ENCODE peak calls at places on chromosomes 13 and 19, in seven cellular contexts. F, E, J, U, S, K and P are unnamed samples. For H3K4me1, the result is how much of the 10 kb centered on the place peaks cover.

GRCh38 chr19:12247644-12248222 is 47.0 kb downstream of the ZNF44 start:
- DNase-seq in F (no peak), E (no peak), J (no peak), U (no peak), S (no peak), K (no peak), P (no peak)

GRCh38 chr13:107993239-107993948 is 221.9 kb downstream of the LIG4 start:
- DNase-seq in F (no peak), E (no peak), J (no peak), U (no peak), S (no peak), K (no peak), P (no peak)

GRCh38 chr19:35251456-35251855 is 2.7 kb downstream of the LSR start:
- DNase-seq in F (no peak), E (no peak), J (no peak), U (no peak), S (no peak), K (no peak), P (no peak)

GRCh38 chr13:111183087-111183645 is 68.1 kb downstream of the ARHGEF7 start:
- DNase-seq in F (no peak), E (no peak), J (no peak), U (no peak), S (no peak), K (no peak), P (no peak)

GRCh38 chr13:33134213-33134612 is 118.0 kb downstream of the KL start:
- DNase-seq in F (no peak), E (no peak), J (no peak), U (no peak), S (no peak), K (no peak), P (no peak)

GRCh38 chr13:113446488-113446854 is 6.8 kb downstream of the ADPRHL1 start:
- DNase-seq in F (no peak), E (no peak), J (no peak), U (no peak), S (no peak), K (no peak), P (no peak)

GRCh38 chr13:66349945-66350344 is 880.2 kb downstream of the PCDH9 start:
- DNase-seq in F (no peak), E (no peak), J (no peak), U (no peak), S (no peak), K (no peak), P (no peak)

GRCh38 chr19:49459388-49459787 is 6.4 kb downstream of the ALDH16A1 start:
- DNase-seq in F (no peak), E (no peak), J (no peak), U (no peak), S (no peak), K (no peak), P (no peak)

GRCh38 chr19:41699968-41700323 is 8.5 kb upstream of the CEACAM5 start:
- DNase-seq in F (no peak), E (no peak), J (no peak), U (no peak), S (peak), K (no peak), P (no peak)

GRCh38 chr19:41995959-41996797 is 2.1 kb upstream of the ATP1A3 start:
- DNase-seq in F (peak), E (no peak), J (peak), U (peak), S (no peak), K (no peak), P (no peak)

GRCh38 chr19:18351544-18351943 is 11.1 kb downstream of the PGPEP1 start:
- DNase-seq in F (no peak), E (no peak), J (no peak), U (no peak), S (no peak), K (no peak), P (no peak)

GRCh38 chr13:32650705-32651311 is 64.6 kb downstream of the PDS5B start:
- DNase-seq in F (peak), E (no peak), J (peak), U (peak), S (peak), K (peak), P (peak)

GRCh38 chr19:35249848-35250711 is 1.3 kb downstream of the LSR start:
- DNase-seq in F (no peak), E (no peak), J (no peak), U (no peak), S (no peak), K (no peak), P (no peak)

GRCh38 chr13:52010890-52011689 is at the start of gene ATP7B:
- DNase-seq in F (peak), E (no peak), J (peak), U (peak), S (peak), K (peak), P (no peak)

GRCh38 chr19:45050036-45050435 is 11.2 kb downstream of the CLASRP start:
- DNase-seq in F (no peak), E (no peak), J (no peak), U (no peak), S (no peak), K (no peak), P (no peak)
- H3K4me1 ChIP-seq in F (under half), E (under half), J (under half), U (under half), S (under half), K (under half), P (under half)

GRCh38 chr13:98658131-98658530 is 81.2 kb upstream of the STK24 start:
- DNase-seq in F (no peak), E (no peak), J (no peak), U (no peak), S (peak), K (no peak), P (no peak)

GRCh38 chr13:98656223-98656622 is 79.3 kb upstream of the STK24 start:
- DNase-seq in F (no peak), E (no peak), J (no peak), U (no peak), S (no peak), K (no peak), P (no peak)

GRCh38 chr13:98652721-98653470 is 76.0 kb upstream of the STK24 start:
- DNase-seq in F (no peak), E (no peak), J (no peak), U (no peak), S (no peak), K (no peak), P (no peak)

GRCh38 chr13:98653471-98653985 is 76.6 kb upstream of the STK24 start:
- DNase-seq in F (peak), E (peak), J (peak), U (peak), S (peak), K (peak), P (peak)

GRCh38 chr13:98657506-98658085 is 80.7 kb upstream of the STK24 start:
- DNase-seq in F (no peak), E (no peak), J (no peak), U (no peak), S (no peak), K (no peak), P (no peak)
- H3K4me1 ChIP-seq in F (under half), E (under half), J (under half), U (under half), S (under half), K (under half), P (under half)

DNA sequence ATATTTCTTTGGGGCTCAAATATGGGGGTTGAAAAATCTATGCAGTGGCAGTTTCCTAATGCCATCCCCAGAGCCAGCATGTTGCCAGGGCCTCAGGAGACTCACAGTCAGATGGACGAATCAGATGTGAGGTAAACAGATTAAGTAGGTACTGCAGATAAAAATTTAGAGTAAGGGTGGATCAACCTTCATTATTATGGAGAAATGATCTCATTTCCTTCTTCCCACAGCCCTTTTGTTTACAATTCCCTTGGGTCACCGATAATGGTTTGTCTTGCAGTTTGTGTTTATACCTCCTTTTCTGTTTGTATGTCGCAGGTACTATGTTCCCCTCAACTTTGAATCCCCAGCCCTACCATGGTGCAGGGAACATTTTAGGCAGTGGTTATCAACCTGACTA is 20.0 kb downstream of the DIAPH3 start:
- DNase-seq in F (no peak), E (no peak), J (no peak), U (no peak), S (no peak), K (no peak), P (no peak)
- H3K4me1 ChIP-seq in F (under half), E (under half), J (under half), U (under half), S (under half), K (under half), P (under half)

GRCh38 chr13:91348906-91349435 is 1.5 kb downstream of the MIR17HG start:
- DNase-seq in F (peak), E (peak), J (no peak), U (peak), S (peak), K (peak), P (peak)
- H3K4me1 ChIP-seq in F (under half), E (under half), J (under half), U (under half), S (under half), K (under half), P (under half)

GRCh38 chr13:40456397-40456958 is 210.0 kb downstream of the FOXO1 start:
- DNase-seq in F (peak), E (no peak), J (no peak), U (no peak), S (no peak), K (no peak), P (no peak)

GRCh38 chr13:40452741-40453665 is 213.4 kb downstream of the FOXO1 start:
- DNase-seq in F (no peak), E (no peak), J (no peak), U (no peak), S (no peak), K (no peak), P (no peak)

GRCh38 chr13:40453666-40454030 is 212.8 kb downstream of the FOXO1 start:
- DNase-seq in F (no peak), E (no peak), J (no peak), U (no peak), S (no peak), K (no peak), P (no peak)

GRCh38 chr13:40447857-40448256 is 218.6 kb downstream of the FOXO1 start:
- DNase-seq in F (no peak), E (no peak), J (no peak), U (no peak), S (no peak), K (no peak), P (no peak)

DNA sequence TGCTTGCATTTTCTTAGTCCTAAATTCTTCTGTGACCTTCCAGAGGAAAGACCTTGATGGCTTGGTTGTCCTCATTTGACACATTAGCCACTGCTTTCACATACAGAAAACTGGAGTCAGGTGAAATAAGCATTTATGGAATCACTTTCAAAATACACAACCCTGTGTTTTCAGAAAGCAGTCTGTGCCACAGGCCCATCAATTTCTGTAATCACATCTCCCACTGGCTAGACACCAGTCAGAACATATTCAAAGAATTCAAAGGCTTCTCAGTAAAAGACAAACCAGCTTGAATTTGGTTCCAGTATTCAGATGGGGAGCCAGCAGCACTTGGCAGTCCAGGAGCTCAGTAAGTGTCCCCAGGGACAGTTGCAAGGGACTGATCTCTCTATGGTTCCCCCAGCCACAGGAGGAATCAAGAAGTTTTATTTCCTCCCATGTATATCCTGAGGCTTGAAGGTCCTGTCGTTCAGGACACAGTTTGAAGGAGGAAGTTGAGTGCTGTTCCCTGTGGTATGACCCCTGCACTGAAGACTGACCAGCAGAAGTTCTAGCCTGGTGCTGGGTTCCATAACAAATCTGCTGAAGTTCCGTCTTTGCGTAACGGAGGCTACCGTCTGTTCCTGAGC is 214.3 kb downstream of the FOXO1 start:
- DNase-seq in F (no peak), E (no peak), J (no peak), U (no peak), S (no peak), K (no peak), P (no peak)
- H3K4me1 ChIP-seq in F (under half), E (under half), J (under half), U (under half), S (under half), K (under half), P (under half)